ENCODE peak calls at places on chromosomes 12 and 14, in four cellular contexts. M is NCI-H748 treated with DMSO at 0.1 percent for 48 hours, R is GM10248, B is hypothalamus. Z is an unnamed sample.

GRCh38 chr14:20807304-20807956 is 4.8 kb upstream of the RNASE1 start:
- DNase-seq in M (no peak), R (no peak), B (no peak), Z (no peak)

GRCh38 chr14:88505621-88506020 is 49.2 kb downstream of the PTPN21 start:
- DNase-seq in M (no peak), R (no peak), B (no peak), Z (no peak)

GRCh38 chr14:100078997-100079561 is 13.9 kb downstream of the EVL start:
- DNase-seq in M (no peak), R (peak; percentile 39), B (no peak), Z (no peak)

GRCh38 chr14:69055125-69055524 is 76.0 kb upstream of the ACTN1 start:
- DNase-seq in M (no peak), R (no peak), B (no peak), Z (no peak)

GRCh38 chr12:52622349-52622748 is 4.0 kb upstream of the KRT73 start:
- DNase-seq in M (no peak), R (no peak), B (no peak), Z (no peak)

GRCh38 chr14:68309121-68309520 is 483.7 kb downstream of the ZFP36L1 start:
- DNase-seq in M (no peak), R (no peak), B (no peak), Z (no peak)

GRCh38 chr12:101919447-101919846 is 42.1 kb downstream of the DRAM1 start:
- DNase-seq in M (no peak), R (no peak), B (no peak), Z (no peak)

GRCh38 chr14:31893156-31893813 is 183.8 kb upstream of the ARHGAP5 start:
- DNase-seq in M (no peak), R (no peak), B (no peak), Z (no peak)

GRCh38 chr12:51827925-51828818 is 20.3 kb downstream of the FIGNL2 start:
- DNase-seq in M (no peak), R (no peak), B (no peak), Z (no peak)

GRCh38 chr14:56334458-56334857 is 216.2 kb downstream of the PELI2 start:
- DNase-seq in M (no peak), R (no peak), B (no peak), Z (no peak)

GRCh38 chr14:24289649-24290283 is 9.8 kb downstream of the DHRS1 start:
- DNase-seq in M (no peak), R (peak; percentile 58), B (no peak), Z (no peak)

GRCh38 chr14:64971890-64972785 is at the start of gene RAB15:
- DNase-seq in M (no peak), R (peak; percentile 67), B (no peak), Z (no peak)

GRCh38 chr14:70905316-70905715 is 1.9 kb upstream of the PCNX1 start:
- DNase-seq in M (no peak), R (no peak), B (no peak), Z (no peak)

GRCh38 chr12:79689477-79690155 is 1.1 kb downstream of the PAWR start:
- DNase-seq in M (no peak), R (peak; percentile 54), B (peak; percentile 21), Z (no peak)

GRCh38 chr14:73426877-73427276 is 31.5 kb downstream of the NUMB start:
- DNase-seq in M (no peak), R (no peak), B (no peak), Z (no peak)

GRCh38 chr12:49187184-49187583 is 1.7 kb downstream of the TUBA1A start:
- DNase-seq in M (peak; percentile 63), R (no peak), B (peak; percentile 85), Z (no peak)

GRCh38 chr12:111850526-111850925 is 8.5 kb downstream of the MAPKAPK5 start:
- DNase-seq in M (no peak), R (no peak), B (no peak), Z (no peak)

GRCh38 chr14:103448097-103448496 is 62.9 kb downstream of the MARK3 start:
- DNase-seq in M (no peak), R (no peak), B (no peak), Z (no peak)

GRCh38 chr12:43208627-43209026 is 343.4 kb downstream of the ADAMTS20 start:
- DNase-seq in M (no peak), R (no peak), B (no peak), Z (no peak)

GRCh38 chr12:53757095-53757770 is 5.5 kb upstream of the CISTR start:
- DNase-seq in M (peak; percentile 74), R (peak; percentile 89), B (peak; percentile 70), Z (no peak)

GRCh38 chr12:12723147-12723680 is 6.0 kb downstream of the CDKN1B start:
- DNase-seq in M (no peak), R (no peak), B (no peak), Z (no peak)

GRCh38 chr14:74697543-74697942 is 15.3 kb downstream of the AREL1 start:
- DNase-seq in M (no peak), R (no peak), B (no peak), Z (no peak)

GRCh38 chr12:125221602-125222001 is 156.4 kb downstream of the AACS start:
- DNase-seq in M (no peak), R (no peak), B (no peak), Z (no peak)

Z was measured in Panc1.